ENCODE peak calls at places on chromosomes 3 and 15, in ten cellular contexts. K is CD8-positive, alpha-beta T cell; R is stomach; X is cardiac muscle cell; I is tibial artery; A is GM12878; Z is PC-3; U is transverse colon; F is psoas muscle; B is spleen. Y is an unnamed sample. For H3K9me3 and H3K27me3, the result is how much of the 10 kb centered on the place peaks cover.

GRCh38 chr3:23874359-23875120 is 42.2 kb downstream of the NKIRAS1 start:
- DNase-seq in K (no peak), R (no peak), X (peak), I (no peak), A (no peak), Z (no peak), U (no peak), F (no peak), B (no peak), Y (no peak)

GRCh38 chr3:4314688-4315087 is 11.5 kb downstream of the SETMAR start:
- DNase-seq in K (no peak), R (no peak), X (no peak), I (no peak), A (no peak), Z (peak), U (no peak), F (no peak), B (no peak), Y (no peak)

GRCh38 chr3:140472621-140473020 is 205.2 kb upstream of the TRIM42 start:
- DNase-seq in K (no peak), R (no peak), X (no peak), I (no peak), A (no peak), Z (peak), U (no peak), F (no peak), B (no peak), Y (no peak)

GRCh38 chr15:38149315-38149714 is 103.3 kb upstream of the SPRED1 start:
- DNase-seq in K (no peak), R (no peak), X (no peak), I (no peak), A (peak), Z (no peak), U (no peak), F (no peak), B (no peak), Y (no peak)

GRCh38 chr3:8579101-8579500 is 65.5 kb downstream of the SSUH2 start:
- DNase-seq in K (no peak), R (no peak), X (no peak), I (no peak), A (peak), Z (no peak), U (no peak), F (no peak), B (no peak), Y (no peak)

GRCh38 chr3:157204880-157205279 is 44.9 kb upstream of the CCNL1 start:
- DNase-seq in K (no peak), R (no peak), X (no peak), I (no peak), A (no peak), Z (no peak), U (no peak), F (no peak), B (no peak), Y (no peak)

GRCh38 chr15:66899555-66900350 is 165.6 kb upstream of the SMAD3 start:
- DNase-seq in K (no peak), R (no peak), X (no peak), I (no peak), A (no peak), Z (peak), U (no peak), F (no peak), B (no peak), Y (no peak)

GRCh38 chr15:71572452-71573053 is 237.8 kb upstream of the NR2E3 start:
- DNase-seq in K (no peak), R (peak), X (no peak), I (no peak), A (no peak), Z (peak), U (no peak), F (no peak), B (no peak), Y (no peak)

GRCh38 chr3:128555098-128555825 is 62.3 kb upstream of the GATA2 start:
- DNase-seq in K (no peak), R (no peak), X (peak), I (peak), A (no peak), Z (no peak), U (peak), F (peak), B (peak), Y (no peak)

GRCh38 chr15:25250011-25250596 is 188.7 kb downstream of the UBE3A start:
- DNase-seq in K (no peak), R (peak), X (no peak), I (no peak), A (no peak), Z (no peak), U (peak), F (no peak), B (peak), Y (no peak)
- H3K9me3 ChIP-seq in K (under half), R (under half), X (under half), I (half or more), A (under half), Z (under half), U (under half), F (under half), B (under half), Y (under half)

GRCh38 chr3:33729993-33730392 is 11.9 kb upstream of the CLASP2 start:
- DNase-seq in K (no peak), R (no peak), X (no peak), I (no peak), A (no peak), Z (no peak), U (peak), F (no peak), B (no peak), Y (no peak)

GRCh38 chr3:33737146-33737545 is 19.1 kb upstream of the CLASP2 start:
- DNase-seq in K (no peak), R (no peak), X (no peak), I (no peak), A (no peak), Z (no peak), U (no peak), F (no peak), B (no peak), Y (no peak)

DNA sequence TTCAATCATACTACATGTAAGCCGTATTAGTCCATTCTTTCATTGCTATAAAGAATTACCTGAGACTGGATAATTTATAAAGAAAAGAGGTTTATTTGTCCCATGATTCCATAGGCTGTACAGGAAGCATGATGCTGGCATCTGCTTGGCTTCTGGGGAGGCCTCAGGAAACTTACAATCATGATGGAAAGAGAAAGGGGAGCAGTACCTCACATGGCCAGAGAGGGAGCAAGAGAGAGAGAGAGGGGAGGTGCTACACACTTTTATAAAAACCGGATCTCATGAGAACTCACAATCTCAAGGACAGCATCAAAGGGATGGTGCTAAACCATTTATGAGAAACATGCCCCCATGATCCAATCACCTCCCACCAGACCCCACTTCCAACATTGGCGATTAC is 14.3 kb upstream of the CLASP2 start:
- DNase-seq in K (no peak), R (no peak), X (no peak), I (no peak), A (no peak), Z (peak), U (no peak), F (no peak), B (no peak), Y (no peak)
- TF ChIP-seq CTCF in K (peak), R (no peak), X (peak), I (no peak), A (peak), Z (peak), U (no peak), F (no peak), B (peak), Y (no peak)

GRCh38 chr15:69748700-69749099 is 296.1 kb downstream of the RPLP1 start:
- DNase-seq in K (no peak), R (no peak), X (no peak), I (no peak), A (no peak), Z (no peak), U (no peak), F (no peak), B (no peak), Y (no peak)
- H3K27me3 ChIP-seq in K (under half), R (under half), X (under half), I (under half), A (under half), Z (under half), U (under half), F (under half), B (under half), Y (under half)

GRCh38 chr3:46843508-46843907 is 19.7 kb downstream of the MYL3 start:
- DNase-seq in K (no peak), R (no peak), X (no peak), I (no peak), A (no peak), Z (no peak), U (no peak), F (no peak), B (no peak), Y (no peak)

GRCh38 chr3:46838301-46838700 is 24.9 kb downstream of the MYL3 start:
- DNase-seq in K (no peak), R (no peak), X (no peak), I (no peak), A (no peak), Z (no peak), U (no peak), F (no peak), B (no peak), Y (no peak)

GRCh38 chr3:46844851-46845250 is 18.4 kb downstream of the MYL3 start:
- DNase-seq in K (no peak), R (no peak), X (no peak), I (no peak), A (no peak), Z (no peak), U (no peak), F (no peak), B (no peak), Y (no peak)

GRCh38 chr3:46844397-46844796 is 18.8 kb downstream of the MYL3 start:
- DNase-seq in K (no peak), R (no peak), X (no peak), I (no peak), A (no peak), Z (no peak), U (no peak), F (no peak), B (no peak), Y (no peak)

GRCh38 chr3:46840491-46840890 is 22.8 kb downstream of the MYL3 start:
- DNase-seq in K (no peak), R (no peak), X (no peak), I (no peak), A (no peak), Z (no peak), U (no peak), F (no peak), B (no peak), Y (no peak)
- H3K9me3 ChIP-seq in K (under half), R (under half), X (under half), I (under half), A (under half), Z (under half), U (under half), F (under half), B (under half), Y (under half)

GRCh38 chr15:90184786-90185704 is 16.1 kb upstream of the SEMA4B start:
- DNase-seq in K (peak), R (peak), X (peak), I (no peak), A (no peak), Z (peak), U (peak), F (peak), B (peak), Y (peak)
- TF ChIP-seq CTCF in K (no peak), R (no peak), X (no peak), I (no peak), A (no peak), Z (no peak), U (no peak), F (no peak), B (no peak), Y (no peak)

GRCh38 chr15:96342611-96343528 is 12.4 kb downstream of the NR2F2 start:
- DNase-seq in K (no peak), R (no peak), X (peak), I (no peak), A (no peak), Z (no peak), U (no peak), F (no peak), B (no peak), Y (no peak)
- H3K27me3 ChIP-seq in K (under half), R (under half), X (half or more), I (under half), A (under half), Z (under half), U (under half), F (under half), B (half or more), Y (under half)

Y was measured in Caco-2.